ENCODE peak calls at places on chromosome 13, in five cellular contexts. One of them, this sample, is unnamed.

GRCh38 chr13:85314686-85315085 is 484.5 kb downstream of the SLITRK6 start:
- DNase-seq in ecto neural progenitor cell: no peak
- DNase-seq in stimulated activated CD8-positive, alpha-beta memory T cell treated with anti-CD3 and anti-CD28 coated beads, Interleukin-4, amount 100 ng/mL, for 4 hours: no peak
- DNase-seq in GM13976: no peak
- DNase-seq in iPS DF 19.7: no peak
- DNase-seq in this sample: no peak

GRCh38 chr13:61358599-61358998 is 57.0 kb downstream of the PCDH20 start:
- DNase-seq in iPS DF 19.7: no peak
- DNase-seq in GM13976: no peak
- DNase-seq in stimulated activated CD8-positive, alpha-beta memory T cell treated with anti-CD3 and anti-CD28 coated beads, Interleukin-4, amount 100 ng/mL, for 4 hours: no peak
- DNase-seq in ecto neural progenitor cell: no peak
- DNase-seq in this sample: no peak

GRCh38 chr13:93476175-93476574 is 249.6 kb downstream of the GPC6 start:
- DNase-seq in stimulated activated CD8-positive, alpha-beta memory T cell treated with anti-CD3 and anti-CD28 coated beads, Interleukin-4, amount 100 ng/mL, for 4 hours: no peak
- DNase-seq in ecto neural progenitor cell: no peak
- DNase-seq in iPS DF 19.7: no peak
- DNase-seq in GM13976: no peak
- DNase-seq in this sample: no peak

GRCh38 chr13:93708323-93709075 is 481.9 kb downstream of the GPC6 start:
- DNase-seq in iPS DF 19.7: no peak
- DNase-seq in stimulated activated CD8-positive, alpha-beta memory T cell treated with anti-CD3 and anti-CD28 coated beads, Interleukin-4, amount 100 ng/mL, for 4 hours: no peak
- DNase-seq in ecto neural progenitor cell: no peak
- DNase-seq in GM13976: no peak
- DNase-seq in this sample: no peak

GRCh38 chr13:113992276-113993005 is 18.6 kb upstream of the C13orf46 start:
- DNase-seq in ecto neural progenitor cell: no peak
- DNase-seq in stimulated activated CD8-positive, alpha-beta memory T cell treated with anti-CD3 and anti-CD28 coated beads, Interleukin-4, amount 100 ng/mL, for 4 hours: no peak
- DNase-seq in GM13976: no peak
- DNase-seq in iPS DF 19.7: no peak
- DNase-seq in this sample: no peak

GRCh38 chr13:41056996-41057711 is 4.2 kb upstream of the WBP4 start:
- DNase-seq in stimulated activated CD8-positive, alpha-beta memory T cell treated with anti-CD3 and anti-CD28 coated beads, Interleukin-4, amount 100 ng/mL, for 4 hours: no peak
- DNase-seq in ecto neural progenitor cell: no peak
- DNase-seq in GM13976: no peak
- DNase-seq in iPS DF 19.7: no peak
- DNase-seq in this sample: no peak

GRCh38 chr13:39417643-39418042 is 185.3 kb downstream of the LHFPL6 start:
- DNase-seq in ecto neural progenitor cell: peak
- DNase-seq in GM13976: no peak
- DNase-seq in iPS DF 19.7: no peak
- DNase-seq in stimulated activated CD8-positive, alpha-beta memory T cell treated with anti-CD3 and anti-CD28 coated beads, Interleukin-4, amount 100 ng/mL, for 4 hours: no peak
- DNase-seq in this sample: no peak

GRCh38 chr13:80036845-80037504 is 304.0 kb downstream of the SPRY2 start:
- DNase-seq in stimulated activated CD8-positive, alpha-beta memory T cell treated with anti-CD3 and anti-CD28 coated beads, Interleukin-4, amount 100 ng/mL, for 4 hours: no peak
- DNase-seq in GM13976: no peak
- DNase-seq in ecto neural progenitor cell: no peak
- DNase-seq in iPS DF 19.7: no peak
- DNase-seq in this sample: no peak

GRCh38 chr13:31495336-31495735 is 244.0 kb upstream of the RXFP2 start:
- DNase-seq in stimulated activated CD8-positive, alpha-beta memory T cell treated with anti-CD3 and anti-CD28 coated beads, Interleukin-4, amount 100 ng/mL, for 4 hours: no peak
- DNase-seq in ecto neural progenitor cell: no peak
- DNase-seq in iPS DF 19.7: no peak
- DNase-seq in GM13976: no peak
- DNase-seq in this sample: no peak

GRCh38 chr13:96089749-96090239 is at the start of gene HS6ST3:
- DNase-seq in ecto neural progenitor cell: peak
- DNase-seq in stimulated activated CD8-positive, alpha-beta memory T cell treated with anti-CD3 and anti-CD28 coated beads, Interleukin-4, amount 100 ng/mL, for 4 hours: no peak
- DNase-seq in iPS DF 19.7: no peak
- DNase-seq in GM13976: peak
- DNase-seq in this sample: no peak

GRCh38 chr13:109998808-109999528 is 212.6 kb upstream of the IRS2 start:
- DNase-seq in stimulated activated CD8-positive, alpha-beta memory T cell treated with anti-CD3 and anti-CD28 coated beads, Interleukin-4, amount 100 ng/mL, for 4 hours: no peak
- DNase-seq in ecto neural progenitor cell: no peak
- DNase-seq in iPS DF 19.7: no peak
- DNase-seq in GM13976: no peak
- DNase-seq in this sample: no peak

GRCh38 chr13:71864094-71864980 is 2.7 kb downstream of the DACH1 start:
- DNase-seq in ecto neural progenitor cell: peak
- DNase-seq in GM13976: peak
- DNase-seq in iPS DF 19.7: no peak
- DNase-seq in stimulated activated CD8-positive, alpha-beta memory T cell treated with anti-CD3 and anti-CD28 coated beads, Interleukin-4, amount 100 ng/mL, for 4 hours: no peak
- DNase-seq in this sample: no peak

This sample was measured in SW 1271.